ENCODE peak calls at places on chromosomes 6 and 20, in eight cellular contexts. One of them, this sample, is unnamed.
A peak's percentile ranks its signal among the peaks of the same experiment; 100 is the strongest.

GRCh38 chr6:75934643-75935472 is 137.6 kb downstream of the IMPG1 start:
- DNase-seq in CD4-positive, alpha-beta memory T cell: no peak
- DNase-seq in IMR-90: peak; percentile 79
- DNase-seq in HCT116: peak; percentile 48
- DNase-seq in mucosa of descending colon: peak; percentile 47
- DNase-seq in endodermal cell: peak; percentile 84
- DNase-seq in ovary: peak; percentile 16
- DNase-seq in GM23248: peak; percentile 84
- DNase-seq in this sample: no peak

GRCh38 chr6:42197574-42198362 is 3.0 kb upstream of the GUCA1B start:
- DNase-seq in ovary: no peak
- DNase-seq in HCT116: no peak
- DNase-seq in GM23248: peak; percentile 86
- DNase-seq in mucosa of descending colon: no peak
- DNase-seq in CD4-positive, alpha-beta memory T cell: peak; percentile 55
- DNase-seq in endodermal cell: no peak
- DNase-seq in IMR-90: peak; percentile 90
- DNase-seq in this sample: no peak

GRCh38 chr6:123925360-123925759 is 121.7 kb downstream of the NKAIN2 start:
- DNase-seq in CD4-positive, alpha-beta memory T cell: no peak
- DNase-seq in endodermal cell: no peak
- DNase-seq in ovary: no peak
- DNase-seq in HCT116: no peak
- DNase-seq in IMR-90: peak; percentile 16
- DNase-seq in GM23248: no peak
- DNase-seq in mucosa of descending colon: no peak
- DNase-seq in this sample: no peak

GRCh38 chr6:112502348-112503130 is 155.4 kb downstream of the RFPL4B start:
- DNase-seq in HCT116: no peak
- DNase-seq in mucosa of descending colon: no peak
- DNase-seq in ovary: no peak
- DNase-seq in IMR-90: peak; percentile 41
- DNase-seq in endodermal cell: no peak
- DNase-seq in CD4-positive, alpha-beta memory T cell: no peak
- DNase-seq in GM23248: peak; percentile 52
- DNase-seq in this sample: no peak

GRCh38 chr20:33482581-33482980 is 7.3 kb upstream of the CBFA2T2 start:
- DNase-seq in mucosa of descending colon: peak; percentile 51
- DNase-seq in CD4-positive, alpha-beta memory T cell: no peak
- DNase-seq in endodermal cell: no peak
- DNase-seq in HCT116: no peak
- DNase-seq in IMR-90: no peak
- DNase-seq in GM23248: no peak
- DNase-seq in ovary: no peak
- DNase-seq in this sample: no peak

GRCh38 chr6:98657764-98658163 is 176.6 kb upstream of the POU3F2 start:
- DNase-seq in endodermal cell: peak; percentile 81
- DNase-seq in HCT116: no peak
- DNase-seq in ovary: no peak
- DNase-seq in GM23248: peak; percentile 58
- DNase-seq in CD4-positive, alpha-beta memory T cell: no peak
- DNase-seq in IMR-90: peak; percentile 38
- DNase-seq in mucosa of descending colon: peak; percentile 54
- DNase-seq in this sample: peak; percentile 36

GRCh38 chr20:37522258-37523011 is 1.4 kb downstream of the NNAT start:
- DNase-seq in GM23248: no peak
- DNase-seq in mucosa of descending colon: peak; percentile 90
- DNase-seq in ovary: no peak
- DNase-seq in CD4-positive, alpha-beta memory T cell: no peak
- DNase-seq in endodermal cell: peak; percentile 56
- DNase-seq in HCT116: no peak
- DNase-seq in IMR-90: peak; percentile 35
- DNase-seq in this sample: peak; percentile 78

GRCh38 chr6:168177492-168177891 is 98.5 kb upstream of the FRMD1 start:
- DNase-seq in endodermal cell: peak; percentile 30
- DNase-seq in ovary: no peak
- DNase-seq in GM23248: no peak
- DNase-seq in mucosa of descending colon: no peak
- DNase-seq in IMR-90: no peak
- DNase-seq in CD4-positive, alpha-beta memory T cell: no peak
- DNase-seq in HCT116: no peak
- DNase-seq in this sample: no peak

GRCh38 chr6:4582506-4582905 is 193.7 kb upstream of the CDYL start:
- DNase-seq in ovary: no peak
- DNase-seq in IMR-90: peak; percentile 64
- DNase-seq in HCT116: no peak
- DNase-seq in CD4-positive, alpha-beta memory T cell: no peak
- DNase-seq in GM23248: peak; percentile 79
- DNase-seq in endodermal cell: no peak
- DNase-seq in mucosa of descending colon: no peak
- DNase-seq in this sample: no peak

GRCh38 chr6:55046869-55047422 is 127.4 kb upstream of the HCRTR2 start:
- DNase-seq in HCT116: no peak
- DNase-seq in GM23248: no peak
- DNase-seq in endodermal cell: peak; percentile 74
- DNase-seq in IMR-90: peak; percentile 23
- DNase-seq in mucosa of descending colon: no peak
- DNase-seq in ovary: no peak
- DNase-seq in CD4-positive, alpha-beta memory T cell: no peak
- DNase-seq in this sample: no peak

GRCh38 chr6:148577687-148578488 is 168.9 kb upstream of the UST start:
- DNase-seq in GM23248: peak; percentile 93
- DNase-seq in mucosa of descending colon: peak; percentile 66
- DNase-seq in ovary: peak; percentile 69
- DNase-seq in endodermal cell: peak; percentile 93
- DNase-seq in CD4-positive, alpha-beta memory T cell: no peak
- DNase-seq in IMR-90: peak; percentile 80
- DNase-seq in HCT116: peak; percentile 74
- DNase-seq in this sample: peak; percentile 78

GRCh38 chr6:105445461-105445860 is 42.6 kb upstream of the PREP start:
- DNase-seq in GM23248: no peak
- DNase-seq in CD4-positive, alpha-beta memory T cell: no peak
- DNase-seq in endodermal cell: no peak
- DNase-seq in mucosa of descending colon: no peak
- DNase-seq in IMR-90: no peak
- DNase-seq in HCT116: no peak
- DNase-seq in ovary: no peak
- DNase-seq in this sample: no peak

GRCh38 chr20:37411408-37412306 is 65.7 kb downstream of the SRC start:
- DNase-seq in mucosa of descending colon: no peak
- DNase-seq in ovary: no peak
- DNase-seq in GM23248: peak; percentile 36
- DNase-seq in CD4-positive, alpha-beta memory T cell: no peak
- DNase-seq in IMR-90: no peak
- DNase-seq in endodermal cell: peak; percentile 65
- DNase-seq in HCT116: no peak
- DNase-seq in this sample: peak; percentile 39

GRCh38 chr6:49776444-49776843 is 10.6 kb downstream of the PGK2 start:
- DNase-seq in endodermal cell: no peak
- DNase-seq in HCT116: no peak
- DNase-seq in IMR-90: no peak
- DNase-seq in CD4-positive, alpha-beta memory T cell: no peak
- DNase-seq in ovary: no peak
- DNase-seq in GM23248: no peak
- DNase-seq in mucosa of descending colon: no peak
- DNase-seq in this sample: no peak
- H3K9me3 ChIP-seq in endodermal cell: peaks cover 16% of the 10 kb centered on the region
- H3K9me3 ChIP-seq in HCT116: no peaks in the 10 kb centered on the region
- H3K9me3 ChIP-seq in IMR-90: no peaks in the 10 kb centered on the region
- H3K9me3 ChIP-seq in CD4-positive, alpha-beta memory T cell: no peaks in the 10 kb centered on the region
- H3K9me3 ChIP-seq in ovary: no peaks in the 10 kb centered on the region
- H3K9me3 ChIP-seq in GM23248: no peaks in the 10 kb centered on the region
- H3K9me3 ChIP-seq in mucosa of descending colon: no peaks in the 10 kb centered on the region
- H3K9me3 ChIP-seq in this sample: no peaks in the 10 kb centered on the region

DNA sequence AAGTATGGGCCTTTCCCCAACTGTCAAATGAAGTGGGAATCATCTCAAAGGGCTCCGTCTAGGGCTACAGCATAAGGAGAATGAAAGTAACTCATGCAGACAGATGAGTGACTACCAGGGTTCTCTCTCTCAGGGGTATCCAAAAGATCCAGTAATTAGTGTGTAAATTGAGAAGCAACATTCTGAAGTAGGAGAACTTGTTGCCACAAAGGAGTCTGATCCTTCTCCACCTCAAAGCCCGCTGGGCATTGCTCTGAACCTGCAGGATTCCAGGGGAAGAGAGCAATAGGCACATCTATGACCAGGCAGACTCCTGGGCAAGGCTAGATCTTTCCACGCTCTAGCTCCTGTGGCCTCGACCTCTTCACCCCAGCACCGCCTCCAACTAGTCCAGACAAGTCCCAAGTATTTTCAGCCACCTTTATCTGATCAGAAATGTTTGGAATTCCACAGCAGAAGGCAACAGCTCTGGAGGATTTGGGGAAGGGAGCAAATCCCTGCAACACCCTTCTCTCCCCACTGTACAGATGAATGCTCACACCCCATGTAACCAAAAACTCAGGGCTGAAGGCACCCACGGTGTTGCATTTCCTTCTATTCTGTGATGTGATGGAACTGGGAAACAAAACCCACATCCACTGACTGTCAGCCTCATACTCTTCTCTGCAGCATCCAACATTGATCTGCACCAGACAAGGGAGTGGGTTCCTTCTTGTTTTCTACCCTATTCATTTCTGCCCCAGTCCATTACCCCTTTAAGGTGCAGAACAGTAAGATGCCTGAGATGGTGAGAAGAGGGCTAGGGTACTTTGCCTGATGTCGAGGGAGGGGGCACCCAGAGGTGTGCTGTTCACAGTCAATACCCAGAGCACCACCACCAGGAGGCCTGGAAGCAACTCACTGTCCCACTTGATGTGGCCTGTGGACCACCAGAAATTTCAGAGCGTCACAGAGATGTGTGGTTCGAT is 41.0 kb downstream of the COX4I2 start:
- DNase-seq in IMR-90: no peak
- DNase-seq in CD4-positive, alpha-beta memory T cell: peak; percentile 16
- DNase-seq in endodermal cell: peak; percentile 55
- DNase-seq in GM23248: no peak
- DNase-seq in mucosa of descending colon: no peak
- DNase-seq in ovary: peak; percentile 66
- DNase-seq in HCT116: no peak
- DNase-seq in this sample: no peak
- H3K4me1 ChIP-seq in IMR-90: peaks cover 36% of the 10 kb centered on the region
- H3K4me1 ChIP-seq in CD4-positive, alpha-beta memory T cell: peaks cover 96% of the 10 kb centered on the region
- H3K4me1 ChIP-seq in endodermal cell: peaks cover 23% of the 10 kb centered on the region
- H3K4me1 ChIP-seq in GM23248: peaks cover 33% of the 10 kb centered on the region
- H3K4me1 ChIP-seq in mucosa of descending colon: peaks cover 19% of the 10 kb centered on the region
- H3K4me1 ChIP-seq in ovary: peaks cover 35% of the 10 kb centered on the region
- H3K4me1 ChIP-seq in HCT116: peaks cover 98% of the 10 kb centered on the region
- H3K4me1 ChIP-seq in this sample: peaks cover 95% of the 10 kb centered on the region

DNA sequence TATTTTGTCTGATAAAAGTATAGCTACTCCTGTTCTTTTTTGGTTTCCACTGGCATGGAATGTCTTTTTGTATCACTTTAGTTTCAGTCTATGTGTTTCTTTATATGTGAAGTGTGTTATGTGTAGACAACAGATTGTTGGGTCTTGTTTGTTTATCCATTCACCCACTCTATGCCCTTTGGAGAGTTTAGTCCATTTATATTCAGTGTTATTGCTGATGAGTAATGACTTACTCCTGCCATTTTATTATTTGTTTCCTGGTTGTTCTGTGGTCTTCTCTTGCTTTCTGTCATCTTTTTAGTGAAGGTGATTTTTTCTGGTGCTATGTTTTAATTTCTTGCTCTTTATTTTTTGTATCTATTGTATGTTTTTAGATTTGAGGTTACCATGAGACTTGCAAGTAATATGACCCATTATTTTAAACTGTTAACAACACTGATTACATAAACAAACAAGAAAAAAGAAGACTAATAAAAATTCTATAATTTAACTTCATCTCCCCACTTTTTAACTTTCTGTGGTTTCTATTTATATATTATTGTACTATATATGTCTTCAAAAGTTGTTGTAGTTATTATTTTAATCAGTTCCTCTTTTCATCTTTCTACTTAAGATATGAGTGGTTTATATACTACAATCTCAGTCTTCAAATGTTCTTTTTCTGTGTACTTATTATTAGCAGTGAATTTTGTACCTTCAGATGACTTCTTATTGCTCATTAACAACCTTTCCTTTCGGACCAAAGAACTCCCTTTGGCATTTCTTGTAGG is 323.4 kb downstream of the BTBD9 start:
- DNase-seq in endodermal cell: no peak
- DNase-seq in GM23248: no peak
- DNase-seq in ovary: no peak
- DNase-seq in CD4-positive, alpha-beta memory T cell: no peak
- DNase-seq in IMR-90: no peak
- DNase-seq in mucosa of descending colon: no peak
- DNase-seq in HCT116: no peak
- DNase-seq in this sample: no peak
- H3K36me3 ChIP-seq in endodermal cell: no peaks in the 10 kb centered on the region
- H3K36me3 ChIP-seq in GM23248: no peaks in the 10 kb centered on the region
- H3K36me3 ChIP-seq in ovary: no peaks in the 10 kb centered on the region
- H3K36me3 ChIP-seq in CD4-positive, alpha-beta memory T cell: no peaks in the 10 kb centered on the region
- H3K36me3 ChIP-seq in IMR-90: no peaks in the 10 kb centered on the region
- H3K36me3 ChIP-seq in mucosa of descending colon: no peaks in the 10 kb centered on the region
- H3K36me3 ChIP-seq in HCT116: no peaks in the 10 kb centered on the region
- H3K36me3 ChIP-seq in this sample: no peaks in the 10 kb centered on the region

DNA sequence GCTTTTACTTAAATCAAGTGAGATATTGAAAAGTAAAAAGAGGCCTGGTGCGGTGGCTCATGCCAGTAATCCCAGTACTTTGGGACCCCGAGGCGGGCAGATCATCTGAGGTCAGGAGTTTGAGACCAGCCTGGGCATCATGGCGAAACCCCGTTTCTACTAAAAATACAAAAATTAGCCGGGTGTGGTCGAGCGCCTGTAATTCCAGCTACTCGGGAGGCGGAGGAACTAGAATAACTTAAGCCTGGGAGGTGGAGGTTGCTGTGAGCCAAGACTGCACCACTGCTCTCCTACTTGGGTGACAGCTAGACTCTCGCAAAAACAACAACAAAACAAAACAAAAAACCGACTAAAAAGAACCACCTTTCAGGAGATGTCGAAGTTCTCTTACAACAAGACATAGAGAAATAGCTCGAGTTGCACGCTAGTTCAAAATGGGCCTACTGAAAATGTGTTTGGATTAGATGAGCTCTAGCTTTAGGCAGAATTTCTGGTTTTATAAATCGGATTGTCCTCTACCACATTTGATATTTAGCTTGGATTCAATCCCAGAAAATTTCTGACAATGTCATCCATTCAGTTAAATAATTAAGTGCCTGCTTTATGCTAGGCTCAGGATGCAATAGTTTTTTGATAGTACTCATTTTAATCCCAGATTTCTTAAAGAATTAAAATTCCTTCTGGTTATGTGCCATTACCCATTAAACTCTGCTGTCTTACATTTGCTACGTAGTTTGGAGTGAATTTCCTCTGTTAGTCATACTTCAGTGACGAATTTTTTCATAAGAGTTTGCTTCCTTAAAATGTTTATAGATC is 137.5 kb upstream of the SHLD1 start:
- DNase-seq in CD4-positive, alpha-beta memory T cell: no peak
- DNase-seq in mucosa of descending colon: no peak
- DNase-seq in GM23248: peak; percentile 83
- DNase-seq in IMR-90: peak; percentile 85
- DNase-seq in endodermal cell: no peak
- DNase-seq in ovary: no peak
- DNase-seq in HCT116: no peak
- DNase-seq in this sample: no peak
- H3K9me3 ChIP-seq in CD4-positive, alpha-beta memory T cell: no peaks in the 10 kb centered on the region
- H3K9me3 ChIP-seq in mucosa of descending colon: no peaks in the 10 kb centered on the region
- H3K9me3 ChIP-seq in GM23248: no peaks in the 10 kb centered on the region
- H3K9me3 ChIP-seq in IMR-90: no peaks in the 10 kb centered on the region
- H3K9me3 ChIP-seq in endodermal cell: no peaks in the 10 kb centered on the region
- H3K9me3 ChIP-seq in ovary: no peaks in the 10 kb centered on the region
- H3K9me3 ChIP-seq in HCT116: no peaks in the 10 kb centered on the region
- H3K9me3 ChIP-seq in this sample: no peaks in the 10 kb centered on the region

This sample was measured in left lung.